ENCODE peak calls at places on chromosomes 1 and 21, in eight cellular contexts. One of them, this sample, is unnamed.
A peak's percentile ranks its signal among the peaks of the same experiment; 100 is the strongest.

GRCh38 chr1:33349081-33349759 is 28.3 kb upstream of the A3GALT2 start:
- DNase-seq in central memory CD4-positive, alpha-beta T cell: peak; percentile 33
- DNase-seq in activated naive CD4-positive, alpha-beta T cell treated with anti-CD3 and anti-CD28 coated beads for 36 hours: peak; percentile 62
- DNase-seq in lower leg skin: no peak
- DNase-seq in non-pigmented ciliary epithelial cell: no peak
- DNase-seq in HEK293T: peak; percentile 65
- DNase-seq in foreskin fibroblast: peak; percentile 66
- DNase-seq in stimulated activated CD8-positive, alpha-beta memory T cell treated with anti-CD3 and anti-CD28 coated beads, Interleukin-12 subunit alpha, Interleukin-12 subunit beta, amount 100 ng/mL, for 1 hour: no peak
- DNase-seq in this sample: peak; percentile 58

GRCh38 chr21:27423073-27423472 is 456.2 kb upstream of the ADAMTS5 start:
- DNase-seq in central memory CD4-positive, alpha-beta T cell: no peak
- DNase-seq in activated naive CD4-positive, alpha-beta T cell treated with anti-CD3 and anti-CD28 coated beads for 36 hours: no peak
- DNase-seq in lower leg skin: peak; percentile 93
- DNase-seq in non-pigmented ciliary epithelial cell: peak; percentile 79
- DNase-seq in HEK293T: no peak
- DNase-seq in foreskin fibroblast: peak; percentile 98
- DNase-seq in stimulated activated CD8-positive, alpha-beta memory T cell treated with anti-CD3 and anti-CD28 coated beads, Interleukin-12 subunit alpha, Interleukin-12 subunit beta, amount 100 ng/mL, for 1 hour: no peak
- DNase-seq in this sample: peak; percentile 78

GRCh38 chr1:206706298-206706791 is 21.6 kb downstream of the MAPKAPK2 start:
- DNase-seq in central memory CD4-positive, alpha-beta T cell: no peak
- DNase-seq in activated naive CD4-positive, alpha-beta T cell treated with anti-CD3 and anti-CD28 coated beads for 36 hours: peak; percentile 84
- DNase-seq in lower leg skin: no peak
- DNase-seq in non-pigmented ciliary epithelial cell: no peak
- DNase-seq in HEK293T: no peak
- DNase-seq in foreskin fibroblast: peak; percentile 85
- DNase-seq in stimulated activated CD8-positive, alpha-beta memory T cell treated with anti-CD3 and anti-CD28 coated beads, Interleukin-12 subunit alpha, Interleukin-12 subunit beta, amount 100 ng/mL, for 1 hour: no peak
- DNase-seq in this sample: peak; percentile 71

GRCh38 chr1:73909043-73909567 is 288.9 kb downstream of the LRRIQ3 start:
- DNase-seq in central memory CD4-positive, alpha-beta T cell: no peak
- DNase-seq in activated naive CD4-positive, alpha-beta T cell treated with anti-CD3 and anti-CD28 coated beads for 36 hours: no peak
- DNase-seq in lower leg skin: no peak
- DNase-seq in non-pigmented ciliary epithelial cell: no peak
- DNase-seq in HEK293T: no peak
- DNase-seq in foreskin fibroblast: no peak
- DNase-seq in stimulated activated CD8-positive, alpha-beta memory T cell treated with anti-CD3 and anti-CD28 coated beads, Interleukin-12 subunit alpha, Interleukin-12 subunit beta, amount 100 ng/mL, for 1 hour: no peak
- DNase-seq in this sample: no peak

GRCh38 chr1:59506952-59507351 is 210.1 kb downstream of the FGGY start:
- DNase-seq in central memory CD4-positive, alpha-beta T cell: no peak
- DNase-seq in activated naive CD4-positive, alpha-beta T cell treated with anti-CD3 and anti-CD28 coated beads for 36 hours: no peak
- DNase-seq in lower leg skin: no peak
- DNase-seq in non-pigmented ciliary epithelial cell: no peak
- DNase-seq in HEK293T: no peak
- DNase-seq in foreskin fibroblast: peak; percentile 48
- DNase-seq in stimulated activated CD8-positive, alpha-beta memory T cell treated with anti-CD3 and anti-CD28 coated beads, Interleukin-12 subunit alpha, Interleukin-12 subunit beta, amount 100 ng/mL, for 1 hour: no peak
- DNase-seq in this sample: peak; percentile 41

GRCh38 chr1:27322569-27323116 is 680 bp downstream of the TMEM222 start:
- DNase-seq in central memory CD4-positive, alpha-beta T cell: no peak
- DNase-seq in activated naive CD4-positive, alpha-beta T cell treated with anti-CD3 and anti-CD28 coated beads for 36 hours: no peak
- DNase-seq in lower leg skin: no peak
- DNase-seq in non-pigmented ciliary epithelial cell: no peak
- DNase-seq in HEK293T: no peak
- DNase-seq in foreskin fibroblast: no peak
- DNase-seq in stimulated activated CD8-positive, alpha-beta memory T cell treated with anti-CD3 and anti-CD28 coated beads, Interleukin-12 subunit alpha, Interleukin-12 subunit beta, amount 100 ng/mL, for 1 hour: no peak
- DNase-seq in this sample: no peak

GRCh38 chr1:112533029-112533428 is 24.3 kb downstream of the WNT2B start:
- DNase-seq in central memory CD4-positive, alpha-beta T cell: no peak
- DNase-seq in activated naive CD4-positive, alpha-beta T cell treated with anti-CD3 and anti-CD28 coated beads for 36 hours: no peak
- DNase-seq in lower leg skin: no peak
- DNase-seq in non-pigmented ciliary epithelial cell: peak; percentile 77
- DNase-seq in HEK293T: no peak
- DNase-seq in foreskin fibroblast: peak; percentile 80
- DNase-seq in stimulated activated CD8-positive, alpha-beta memory T cell treated with anti-CD3 and anti-CD28 coated beads, Interleukin-12 subunit alpha, Interleukin-12 subunit beta, amount 100 ng/mL, for 1 hour: no peak
- DNase-seq in this sample: no peak

GRCh38 chr1:154221815-154222081 is 993 bp downstream of the UBAP2L start:
- DNase-seq in central memory CD4-positive, alpha-beta T cell: no peak
- DNase-seq in activated naive CD4-positive, alpha-beta T cell treated with anti-CD3 and anti-CD28 coated beads for 36 hours: no peak
- DNase-seq in lower leg skin: no peak
- DNase-seq in non-pigmented ciliary epithelial cell: no peak
- DNase-seq in HEK293T: no peak
- DNase-seq in foreskin fibroblast: peak; percentile 63
- DNase-seq in stimulated activated CD8-positive, alpha-beta memory T cell treated with anti-CD3 and anti-CD28 coated beads, Interleukin-12 subunit alpha, Interleukin-12 subunit beta, amount 100 ng/mL, for 1 hour: no peak
- DNase-seq in this sample: peak; percentile 37

GRCh38 chr1:223702735-223703667 is 9.3 kb upstream of the CAPN2 start:
- DNase-seq in central memory CD4-positive, alpha-beta T cell: no peak
- DNase-seq in activated naive CD4-positive, alpha-beta T cell treated with anti-CD3 and anti-CD28 coated beads for 36 hours: no peak
- DNase-seq in lower leg skin: peak; percentile 72
- DNase-seq in non-pigmented ciliary epithelial cell: no peak
- DNase-seq in HEK293T: no peak
- DNase-seq in foreskin fibroblast: peak; percentile 75
- DNase-seq in stimulated activated CD8-positive, alpha-beta memory T cell treated with anti-CD3 and anti-CD28 coated beads, Interleukin-12 subunit alpha, Interleukin-12 subunit beta, amount 100 ng/mL, for 1 hour: no peak
- DNase-seq in this sample: no peak

GRCh38 chr1:185559684-185560310 is 174.4 kb upstream of the HMCN1 start:
- DNase-seq in central memory CD4-positive, alpha-beta T cell: peak; percentile 53
- DNase-seq in activated naive CD4-positive, alpha-beta T cell treated with anti-CD3 and anti-CD28 coated beads for 36 hours: peak; percentile 58
- DNase-seq in lower leg skin: no peak
- DNase-seq in non-pigmented ciliary epithelial cell: no peak
- DNase-seq in HEK293T: peak; percentile 44
- DNase-seq in foreskin fibroblast: peak; percentile 69
- DNase-seq in stimulated activated CD8-positive, alpha-beta memory T cell treated with anti-CD3 and anti-CD28 coated beads, Interleukin-12 subunit alpha, Interleukin-12 subunit beta, amount 100 ng/mL, for 1 hour: no peak
- DNase-seq in this sample: peak; percentile 40

GRCh38 chr1:8712413-8713229 is 104.8 kb downstream of the RERE start:
- DNase-seq in central memory CD4-positive, alpha-beta T cell: no peak
- DNase-seq in activated naive CD4-positive, alpha-beta T cell treated with anti-CD3 and anti-CD28 coated beads for 36 hours: no peak
- DNase-seq in lower leg skin: no peak
- DNase-seq in non-pigmented ciliary epithelial cell: peak; percentile 63
- DNase-seq in HEK293T: peak; percentile 60
- DNase-seq in foreskin fibroblast: peak; percentile 84
- DNase-seq in stimulated activated CD8-positive, alpha-beta memory T cell treated with anti-CD3 and anti-CD28 coated beads, Interleukin-12 subunit alpha, Interleukin-12 subunit beta, amount 100 ng/mL, for 1 hour: no peak
- DNase-seq in this sample: peak; percentile 42

This sample was measured in AG08396.